ENCODE peak calls at places on chromosomes 6 and 20, in six cellular contexts. Q, F, H, K, O and S are unnamed samples.

GRCh38 chr6:26270121-26270861 is 94.7 kb upstream of the BTN3A2 start:
- DNase-seq in F (no peak), Q (no peak), O (peak; percentile 38), H (no peak), K (peak; percentile 84), S (no peak)

GRCh38 chr6:21887301-21888185 is 294.0 kb downstream of the SOX4 start:
- DNase-seq in F (peak; percentile 40), Q (no peak), K (no peak), O (no peak), H (no peak), S (no peak)

GRCh38 chr6:8539446-8539845 is 104.1 kb upstream of the SLC35B3 start:
- DNase-seq in K (peak; percentile 25), H (peak; percentile 2), F (peak; percentile 15), Q (no peak), O (no peak), S (no peak)

GRCh38 chr6:127900935-127901334 is at the start of gene THEMIS:
- DNase-seq in H (no peak), Q (no peak), K (no peak), O (no peak), F (no peak), S (no peak)

GRCh38 chr20:62555642-62556420 is 80.0 kb upstream of the GATA5 start:
- DNase-seq in K (no peak), Q (no peak), O (no peak), H (no peak), F (no peak), S (no peak)

GRCh38 chr6:128209771-128210170 is 308.9 kb upstream of the THEMIS start:
- DNase-seq in Q (no peak), F (peak; percentile 78), H (peak; percentile 90), K (peak; percentile 8), O (no peak), S (no peak)

GRCh38 chr20:42391807-42392206 is 773.6 kb upstream of the CHD6 start:
- DNase-seq in F (no peak), Q (peak; percentile 17), K (no peak), H (no peak), O (no peak), S (no peak)

GRCh38 chr6:38973178-38974057 is 75.2 kb upstream of the GLP1R start:
- DNase-seq in H (peak; percentile 68), F (peak; percentile 75), O (no peak), K (peak; percentile 57), Q (no peak), S (peak; percentile 12)

GRCh38 chr6:79158856-79159516 is 75.5 kb downstream of the HMGN3 start:
- DNase-seq in H (peak; percentile 56), Q (no peak), O (no peak), K (no peak), F (no peak), S (no peak)

GRCh38 chr6:28125396-28125795 is 987 bp downstream of the ZSCAN16 start:
- DNase-seq in H (no peak), Q (no peak), F (no peak), K (no peak), O (no peak), S (no peak)

GRCh38 chr20:50392138-50392866 is 117.9 kb upstream of the PTPN1 start:
- DNase-seq in Q (no peak), H (no peak), K (no peak), F (no peak), O (peak; percentile 19), S (no peak)

GRCh38 chr20:10985536-10985935 is 311.7 kb upstream of the JAG1 start:
- DNase-seq in K (no peak), O (no peak), F (peak; percentile 83), Q (no peak), H (peak; percentile 79), S (peak; percentile 65)

GRCh38 chr6:33746036-33746600 is 587 bp downstream of the IP6K3 start:
- DNase-seq in Q (no peak), O (no peak), K (no peak), H (peak; percentile 24), F (peak; percentile 57), S (peak; percentile 53)

GRCh38 chr6:13485923-13486557 is 1.4 kb downstream of the GFOD1 start:
- DNase-seq in K (peak; percentile 56), F (peak; percentile 43), H (peak; percentile 29), O (peak; percentile 29), Q (peak; percentile 32), S (no peak)

GRCh38 chr20:43849496-43850197 is 65.0 kb upstream of the TOX2 start:
- DNase-seq in K (no peak), Q (no peak), F (peak; percentile 64), O (no peak), H (peak; percentile 57), S (peak; percentile 64)

GRCh38 chr6:137848672-137849071 is 18.4 kb upstream of the TNFAIP3 start:
- DNase-seq in Q (no peak), O (no peak), H (no peak), K (no peak), F (peak; percentile 54), S (no peak)

GRCh38 chr20:47445291-47445690 is 56.4 kb upstream of the NCOA3 start:
- DNase-seq in H (no peak), F (no peak), Q (no peak), K (no peak), O (no peak), S (no peak)